ENCODE peak calls at places on chromosomes 7 and 10, in six cellular contexts. One of them, this sample, is unnamed. For H3K4me1, the result is how much of the 10 kb centered on the place peaks cover.

GRCh38 chr7:29807179-29807841 is 1.0 kb downstream of the WIPF3 start:
- DNase-seq in lower lobe of right lung: no peak
- DNase-seq in HCT116: peak
- DNase-seq in right lobe of liver: peak
- DNase-seq in fibroblast of lung: no peak
- DNase-seq in hepatocyte: peak
- DNase-seq in this sample: no peak

GRCh38 chr7:151808296-151809155 is 68.4 kb downstream of the PRKAG2 start:
- DNase-seq in lower lobe of right lung: peak
- DNase-seq in HCT116: peak
- DNase-seq in right lobe of liver: peak
- DNase-seq in fibroblast of lung: peak
- DNase-seq in hepatocyte: peak
- DNase-seq in this sample: no peak

GRCh38 chr10:33483124-33483794 is 148.8 kb upstream of the NRP1 start:
- DNase-seq in lower lobe of right lung: no peak
- DNase-seq in HCT116: no peak
- DNase-seq in right lobe of liver: no peak
- DNase-seq in fibroblast of lung: no peak
- DNase-seq in hepatocyte: no peak
- DNase-seq in this sample: no peak

GRCh38 chr10:86269332-86269731 is 97.3 kb downstream of the GRID1 start:
- DNase-seq in lower lobe of right lung: peak
- DNase-seq in HCT116: no peak
- DNase-seq in right lobe of liver: no peak
- DNase-seq in fibroblast of lung: no peak
- DNase-seq in hepatocyte: no peak
- DNase-seq in this sample: no peak

GRCh38 chr7:108014747-108015682 is 12.1 kb upstream of the LAMB1 start:
- DNase-seq in lower lobe of right lung: no peak
- DNase-seq in HCT116: peak
- DNase-seq in right lobe of liver: no peak
- DNase-seq in fibroblast of lung: peak
- DNase-seq in hepatocyte: peak
- DNase-seq in this sample: no peak

GRCh38 chr7:108046952-108047506 is 44.1 kb upstream of the LAMB1 start:
- DNase-seq in lower lobe of right lung: no peak
- DNase-seq in HCT116: no peak
- DNase-seq in right lobe of liver: no peak
- DNase-seq in fibroblast of lung: no peak
- DNase-seq in hepatocyte: no peak
- DNase-seq in this sample: no peak

GRCh38 chr7:4842302-4843064 is 19.3 kb downstream of the PAPOLB start:
- DNase-seq in lower lobe of right lung: no peak
- DNase-seq in HCT116: no peak
- DNase-seq in right lobe of liver: no peak
- DNase-seq in fibroblast of lung: peak
- DNase-seq in hepatocyte: peak
- DNase-seq in this sample: no peak

GRCh38 chr10:111677747-111678146 is 505.8 kb downstream of the GPAM start:
- DNase-seq in lower lobe of right lung: no peak
- DNase-seq in HCT116: no peak
- DNase-seq in right lobe of liver: no peak
- DNase-seq in fibroblast of lung: no peak
- DNase-seq in hepatocyte: no peak
- DNase-seq in this sample: no peak

GRCh38 chr10:89001024-89001423 is 10.4 kb downstream of the FAS start:
- DNase-seq in lower lobe of right lung: no peak
- DNase-seq in HCT116: no peak
- DNase-seq in right lobe of liver: no peak
- DNase-seq in fibroblast of lung: no peak
- DNase-seq in hepatocyte: no peak
- DNase-seq in this sample: peak

GRCh38 chr7:107463139-107464078 is 6.4 kb upstream of the GPR22 start:
- DNase-seq in lower lobe of right lung: peak
- DNase-seq in HCT116: peak
- DNase-seq in right lobe of liver: peak
- DNase-seq in fibroblast of lung: peak
- DNase-seq in hepatocyte: peak
- DNase-seq in this sample: peak

GRCh38 chr10:83605783-83606182 is 533.5 kb upstream of the GHITM start:
- DNase-seq in lower lobe of right lung: no peak
- DNase-seq in HCT116: no peak
- DNase-seq in right lobe of liver: no peak
- DNase-seq in fibroblast of lung: no peak
- DNase-seq in hepatocyte: no peak
- DNase-seq in this sample: no peak

GRCh38 chr7:2233876-2234275 is 1.1 kb upstream of the MAD1L1 start:
- DNase-seq in lower lobe of right lung: no peak
- DNase-seq in HCT116: no peak
- DNase-seq in right lobe of liver: no peak
- DNase-seq in fibroblast of lung: no peak
- DNase-seq in hepatocyte: no peak
- DNase-seq in this sample: no peak

GRCh38 chr7:139118803-139119485 is 9.4 kb upstream of the ZC3HAV1 start:
- DNase-seq in lower lobe of right lung: no peak
- DNase-seq in HCT116: no peak
- DNase-seq in right lobe of liver: no peak
- DNase-seq in fibroblast of lung: peak
- DNase-seq in hepatocyte: peak
- DNase-seq in this sample: peak

GRCh38 chr7:81173766-81174281 is 255.0 kb upstream of the SEMA3C start:
- DNase-seq in lower lobe of right lung: no peak
- DNase-seq in HCT116: no peak
- DNase-seq in right lobe of liver: no peak
- DNase-seq in fibroblast of lung: peak
- DNase-seq in hepatocyte: no peak
- DNase-seq in this sample: no peak

GRCh38 chr7:23471090-23471859 is 984 bp upstream of the IGF2BP3 start:
- DNase-seq in lower lobe of right lung: no peak
- DNase-seq in HCT116: peak
- DNase-seq in right lobe of liver: no peak
- DNase-seq in fibroblast of lung: peak
- DNase-seq in hepatocyte: peak
- DNase-seq in this sample: peak

GRCh38 chr7:142811154-142811737 is 40.5 kb downstream of the PRSS2 start:
- DNase-seq in lower lobe of right lung: no peak
- DNase-seq in HCT116: peak
- DNase-seq in right lobe of liver: no peak
- DNase-seq in fibroblast of lung: peak
- DNase-seq in hepatocyte: peak
- DNase-seq in this sample: peak

GRCh38 chr7:3065724-3066143 is 22.1 kb upstream of the CARD11 start:
- DNase-seq in lower lobe of right lung: peak
- DNase-seq in HCT116: peak
- DNase-seq in right lobe of liver: no peak
- DNase-seq in fibroblast of lung: peak
- DNase-seq in hepatocyte: peak
- DNase-seq in this sample: peak

GRCh38 chr7:92042056-92042737 is 92.1 kb downstream of the CYP51A1 start:
- DNase-seq in lower lobe of right lung: no peak
- DNase-seq in HCT116: no peak
- DNase-seq in right lobe of liver: peak
- DNase-seq in fibroblast of lung: no peak
- DNase-seq in hepatocyte: peak
- DNase-seq in this sample: no peak

GRCh38 chr10:62437696-62438095 is 63.5 kb downstream of the ZNF365 start:
- DNase-seq in lower lobe of right lung: no peak
- DNase-seq in HCT116: peak
- DNase-seq in right lobe of liver: no peak
- DNase-seq in fibroblast of lung: peak
- DNase-seq in hepatocyte: peak
- DNase-seq in this sample: peak

GRCh38 chr10:3761111-3761686 is 23.8 kb downstream of the KLF6 start:
- DNase-seq in lower lobe of right lung: no peak
- DNase-seq in HCT116: no peak
- DNase-seq in right lobe of liver: no peak
- DNase-seq in fibroblast of lung: no peak
- DNase-seq in hepatocyte: peak
- DNase-seq in this sample: peak

GRCh38 chr10:34651796-34652195 is 163.3 kb downstream of the PARD3 start:
- DNase-seq in lower lobe of right lung: no peak
- DNase-seq in HCT116: no peak
- DNase-seq in right lobe of liver: no peak
- DNase-seq in fibroblast of lung: no peak
- DNase-seq in hepatocyte: no peak
- DNase-seq in this sample: no peak

GRCh38 chr7:141674201-141674671 is 27.7 kb downstream of the DENND11 start:
- DNase-seq in lower lobe of right lung: no peak
- DNase-seq in HCT116: no peak
- DNase-seq in right lobe of liver: no peak
- DNase-seq in fibroblast of lung: no peak
- DNase-seq in hepatocyte: no peak
- DNase-seq in this sample: no peak

GRCh38 chr7:77570330-77571011 is 33.4 kb downstream of the PTPN12 start:
- DNase-seq in lower lobe of right lung: no peak
- DNase-seq in HCT116: no peak
- DNase-seq in right lobe of liver: no peak
- DNase-seq in fibroblast of lung: peak
- DNase-seq in hepatocyte: no peak
- DNase-seq in this sample: no peak

GRCh38 chr10:24462889-24463552 is 254.1 kb downstream of the KIAA1217 start:
- DNase-seq in lower lobe of right lung: no peak
- DNase-seq in HCT116: no peak
- DNase-seq in right lobe of liver: no peak
- DNase-seq in fibroblast of lung: peak
- DNase-seq in hepatocyte: no peak
- DNase-seq in this sample: no peak

GRCh38 chr7:19106308-19107141 is 10.9 kb downstream of the TWIST1 start:
- DNase-seq in lower lobe of right lung: no peak
- DNase-seq in HCT116: no peak
- DNase-seq in right lobe of liver: no peak
- DNase-seq in fibroblast of lung: no peak
- DNase-seq in hepatocyte: no peak
- DNase-seq in this sample: no peak

GRCh38 chr7:100568936-100569844 is 4.5 kb downstream of the SAP25 start:
- DNase-seq in lower lobe of right lung: peak
- DNase-seq in HCT116: no peak
- DNase-seq in right lobe of liver: peak
- DNase-seq in fibroblast of lung: no peak
- DNase-seq in hepatocyte: peak
- DNase-seq in this sample: peak

GRCh38 chr7:65475040-65475726 is 101.5 kb downstream of the ZNF92 start:
- DNase-seq in lower lobe of right lung: no peak
- DNase-seq in HCT116: no peak
- DNase-seq in right lobe of liver: no peak
- DNase-seq in fibroblast of lung: no peak
- DNase-seq in hepatocyte: no peak
- DNase-seq in this sample: no peak

GRCh38 chr10:106711313-106711906 is 453.1 kb downstream of the SORCS1 start:
- DNase-seq in lower lobe of right lung: peak
- DNase-seq in HCT116: peak
- DNase-seq in right lobe of liver: peak
- DNase-seq in fibroblast of lung: peak
- DNase-seq in hepatocyte: peak
- DNase-seq in this sample: peak

GRCh38 chr7:44488955-44489354 is 1.5 kb downstream of the NUDCD3 start:
- DNase-seq in lower lobe of right lung: no peak
- DNase-seq in HCT116: no peak
- DNase-seq in right lobe of liver: no peak
- DNase-seq in fibroblast of lung: no peak
- DNase-seq in hepatocyte: no peak
- DNase-seq in this sample: no peak
- H3K4me1 ChIP-seq in lower lobe of right lung: half or more
- H3K4me1 ChIP-seq in HCT116: under half
- H3K4me1 ChIP-seq in right lobe of liver: under half
- H3K4me1 ChIP-seq in fibroblast of lung: under half
- H3K4me1 ChIP-seq in hepatocyte: under half
- H3K4me1 ChIP-seq in this sample: under half

DNA sequence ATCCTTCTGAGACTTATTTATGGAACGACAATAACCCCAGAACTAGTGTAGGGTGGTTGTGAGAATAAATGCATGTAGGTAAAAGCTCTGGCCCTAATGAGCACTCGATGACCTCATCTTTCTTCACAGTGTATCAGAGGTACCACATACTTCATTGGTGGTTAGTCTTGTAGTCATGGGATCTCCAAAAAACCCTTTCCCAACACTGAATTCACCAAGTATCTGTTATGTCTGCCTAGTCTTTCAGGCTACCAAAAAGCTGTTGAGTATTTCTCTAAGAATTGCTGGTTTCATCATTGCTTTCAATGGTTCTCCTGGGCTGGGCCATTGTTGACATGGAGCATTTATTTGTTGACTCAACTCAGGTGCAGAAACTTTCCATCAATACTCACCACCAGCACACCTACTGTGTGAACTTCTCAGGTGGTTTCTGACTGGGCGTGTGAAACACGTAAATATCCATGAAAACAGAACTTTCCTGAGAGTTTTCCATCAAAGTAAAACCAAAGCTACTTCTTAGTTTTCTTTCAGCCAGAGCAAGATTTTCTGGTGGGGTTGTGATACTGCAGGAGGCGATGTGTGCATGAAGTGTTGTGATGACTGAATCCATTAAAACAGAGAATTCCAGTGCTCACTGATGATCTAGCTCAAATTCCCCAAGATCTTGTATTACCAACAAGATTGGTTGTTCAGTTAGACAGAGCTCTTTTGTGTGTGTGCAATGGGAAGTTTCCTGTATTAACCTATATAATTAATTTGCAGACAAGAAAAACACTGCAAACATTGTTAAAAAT is 51.4 kb upstream of the SLC35B4 start:
- DNase-seq in lower lobe of right lung: no peak
- DNase-seq in HCT116: no peak
- DNase-seq in right lobe of liver: no peak
- DNase-seq in fibroblast of lung: no peak
- DNase-seq in hepatocyte: no peak
- DNase-seq in this sample: no peak
- TF ChIP-seq CTCF in lower lobe of right lung: no peak
- TF ChIP-seq CTCF in HCT116: no peak
- TF ChIP-seq CTCF in right lobe of liver: no peak
- TF ChIP-seq CTCF in fibroblast of lung: no peak
- TF ChIP-seq CTCF in hepatocyte: no peak
- TF ChIP-seq CTCF in this sample: no peak

DNA sequence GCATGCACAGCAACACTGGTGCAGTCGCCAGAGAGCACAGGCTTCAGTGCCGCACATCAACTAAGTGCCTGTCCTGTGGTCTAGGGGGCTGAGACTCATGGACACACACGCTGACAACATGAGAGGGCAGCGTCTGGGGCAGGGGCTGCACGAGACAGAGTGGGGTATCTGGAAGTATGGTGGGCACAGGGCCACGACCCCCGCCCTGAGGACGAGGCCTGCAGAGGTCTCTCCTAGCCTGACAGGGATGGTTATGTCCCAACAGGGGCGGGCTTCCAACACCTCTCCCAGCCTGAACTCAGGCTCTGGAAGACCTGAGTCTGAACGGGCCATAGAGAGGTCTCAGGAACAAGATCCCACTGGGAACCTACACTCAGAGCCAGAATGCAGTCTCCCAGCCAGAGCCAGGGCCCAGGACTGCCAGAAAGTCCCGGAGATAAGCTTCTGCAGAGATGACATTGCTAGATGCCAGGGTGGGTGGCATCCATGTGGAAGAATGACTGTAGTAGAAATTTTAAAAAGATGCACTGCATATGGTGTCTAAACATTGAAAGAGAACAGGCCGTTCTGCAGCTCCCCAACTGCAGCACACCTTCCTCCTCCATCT is 86.5 kb downstream of the TNS3 start:
- DNase-seq in lower lobe of right lung: no peak
- DNase-seq in HCT116: no peak
- DNase-seq in right lobe of liver: no peak
- DNase-seq in fibroblast of lung: no peak
- DNase-seq in hepatocyte: no peak
- DNase-seq in this sample: no peak
- H3K4me1 ChIP-seq in lower lobe of right lung: half or more
- H3K4me1 ChIP-seq in HCT116: under half
- H3K4me1 ChIP-seq in right lobe of liver: under half
- H3K4me1 ChIP-seq in fibroblast of lung: under half
- H3K4me1 ChIP-seq in hepatocyte: half or more
- H3K4me1 ChIP-seq in this sample: half or more

GRCh38 chr10:68175954-68176353 is 56.0 kb downstream of the ATOH7 start:
- DNase-seq in lower lobe of right lung: no peak
- DNase-seq in HCT116: no peak
- DNase-seq in right lobe of liver: no peak
- DNase-seq in fibroblast of lung: no peak
- DNase-seq in hepatocyte: no peak
- DNase-seq in this sample: no peak
- TF ChIP-seq CTCF in lower lobe of right lung: no peak
- TF ChIP-seq CTCF in HCT116: no peak
- TF ChIP-seq CTCF in right lobe of liver: no peak
- TF ChIP-seq CTCF in fibroblast of lung: no peak
- TF ChIP-seq CTCF in hepatocyte: no peak
- TF ChIP-seq CTCF in this sample: no peak

This sample was measured in OCI-LY7.